ENCODE peak calls at places on chromosome 13, in four cellular contexts. L is psoas muscle, I is ovary, Y is breast epithelium. V is an unnamed sample.

GRCh38 chr13:43377149-43377548 is 353.8 kb downstream of the DNAJC15 start:
- DNase-seq in L (peak; percentile 30), I (no peak), Y (no peak), V (no peak)

GRCh38 chr13:107585466-107585865 is 629.9 kb downstream of the LIG4 start:
- DNase-seq in L (no peak), I (no peak), Y (no peak), V (no peak)

GRCh38 chr13:52846567-52847321 is 1.7 kb downstream of the PCDH8 start:
- DNase-seq in L (peak; percentile 50), I (peak; percentile 25), Y (no peak), V (peak; percentile 19)

GRCh38 chr13:91017031-91017668 is 330.3 kb upstream of the MIR17HG start:
- DNase-seq in L (peak; percentile 13), I (no peak), Y (no peak), V (peak; percentile 12)

GRCh38 chr13:78194904-78195639 is 276.4 kb upstream of the EDNRB start:
- DNase-seq in L (no peak), I (no peak), Y (no peak), V (no peak)

GRCh38 chr13:42696191-42696590 is 85.2 kb upstream of the FAM216B start:
- DNase-seq in L (no peak), I (no peak), Y (no peak), V (no peak)

GRCh38 chr13:114120486-114121430 is 11.7 kb downstream of the RASA3 start:
- DNase-seq in L (no peak), I (no peak), Y (no peak), V (no peak)

GRCh38 chr13:26168276-26168814 is 53.8 kb downstream of the RNF6 start:
- DNase-seq in L (no peak), I (no peak), Y (no peak), V (no peak)

GRCh38 chr13:86907116-86907515 is 764.1 kb upstream of the SLITRK5 start:
- DNase-seq in L (no peak), I (no peak), Y (no peak), V (no peak)

GRCh38 chr13:78190296-78190695 is 271.7 kb upstream of the EDNRB start:
- DNase-seq in L (no peak), I (no peak), Y (no peak), V (no peak)

GRCh38 chr13:44591316-44591715 is 15.2 kb upstream of the TSC22D1 start:
- DNase-seq in L (no peak), I (no peak), Y (no peak), V (no peak)

GRCh38 chr13:47945738-47946137 is 55.3 kb downstream of the SUCLA2 start:
- DNase-seq in L (no peak), I (no peak), Y (no peak), V (no peak)

GRCh38 chr13:75359266-75359665 is 122.7 kb downstream of the TBC1D4 start:
- DNase-seq in L (no peak), I (no peak), Y (no peak), V (no peak)

GRCh38 chr13:44373601-44374347 is at the start of gene SERP2:
- DNase-seq in L (peak; percentile 33), I (peak; percentile 72), Y (no peak), V (peak; percentile 16)

GRCh38 chr13:98490195-98490771 is 86.6 kb downstream of the STK24 start:
- DNase-seq in L (no peak), I (no peak), Y (no peak), V (no peak)

GRCh38 chr13:67515895-67516294 is 285.8 kb upstream of the PCDH9 start:
- DNase-seq in L (no peak), I (no peak), Y (no peak), V (no peak)

GRCh38 chr13:25478186-25478585 is 106.4 kb downstream of the ATP8A2 start:
- DNase-seq in L (no peak), I (no peak), Y (no peak), V (no peak)

GRCh38 chr13:46101488-46102289 is 3.1 kb downstream of the CPB2 start:
- DNase-seq in L (no peak), I (no peak), Y (no peak), V (no peak)

GRCh38 chr13:99655351-99656091 is 154.2 kb downstream of the TM9SF2 start:
- DNase-seq in L (no peak), I (no peak), Y (no peak), V (no peak)
- H3K27ac ChIP-seq in L (no peak overlapping the region), I (no peak overlapping the region), Y (no peak overlapping the region), V (no peak overlapping the region)

GRCh38 chr13:110551284-110551683 is 10.2 kb downstream of the RAB20 start:
- DNase-seq in L (no peak), I (no peak), Y (no peak), V (no peak)

GRCh38 chr13:110554227-110554836 is 7.2 kb downstream of the RAB20 start:
- DNase-seq in L (no peak), I (no peak), Y (no peak), V (no peak)

GRCh38 chr13:110554946-110555345 is 6.6 kb downstream of the RAB20 start:
- DNase-seq in L (no peak), I (no peak), Y (no peak), V (no peak)

GRCh38 chr13:110552767-110553166 is 8.8 kb downstream of the RAB20 start:
- DNase-seq in L (no peak), I (no peak), Y (no peak), V (no peak)

GRCh38 chr13:110553417-110553816 is 8.1 kb downstream of the RAB20 start:
- DNase-seq in L (no peak), I (no peak), Y (no peak), V (no peak)
- H3K27ac ChIP-seq in L (no peak overlapping the region), I (no peak overlapping the region), Y (no peak overlapping the region), V (no peak overlapping the region)

DNA sequence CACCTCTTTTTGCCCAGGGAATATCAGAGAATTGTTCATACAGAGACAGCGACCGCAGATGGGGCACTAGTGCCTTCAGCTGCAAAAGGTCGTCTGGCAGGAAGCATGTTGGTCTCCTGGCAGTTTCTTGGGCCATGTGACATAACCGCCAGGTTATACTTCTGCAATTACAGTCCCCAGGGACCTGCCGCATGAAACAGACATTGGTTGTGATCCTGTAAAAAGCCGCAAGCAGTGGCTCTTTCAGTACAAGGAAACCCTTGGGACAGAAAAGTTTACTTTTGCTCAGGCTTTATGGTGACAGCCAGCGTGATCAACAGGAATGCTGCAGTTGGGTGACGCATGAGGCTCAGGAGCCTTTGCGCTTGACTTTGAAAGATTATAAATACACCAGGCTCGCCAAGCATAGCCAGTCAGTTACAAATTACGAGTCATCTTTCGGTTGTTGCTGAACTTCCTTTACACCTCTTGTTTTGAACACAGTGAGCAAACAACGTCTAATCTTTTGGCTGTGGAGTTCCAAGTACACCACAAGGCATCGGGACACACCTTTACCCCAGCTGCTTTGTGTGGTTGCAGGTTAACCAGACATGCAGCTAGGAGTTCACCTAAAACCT is 50.5 kb upstream of the UBE2L5 start:
- DNase-seq in L (no peak), I (no peak), Y (no peak), V (no peak)
- H3K27ac ChIP-seq in L (no peak overlapping the region), I (no peak overlapping the region), Y (no peak overlapping the region), V (no peak overlapping the region)

GRCh38 chr13:84413016-84413415 is 530.7 kb upstream of the SLITRK1 start:
- DNase-seq in L (no peak), I (no peak), Y (no peak), V (no peak)

GRCh38 chr13:84417426-84417825 is 535.2 kb upstream of the SLITRK1 start:
- DNase-seq in L (no peak), I (no peak), Y (no peak), V (no peak)

DNA sequence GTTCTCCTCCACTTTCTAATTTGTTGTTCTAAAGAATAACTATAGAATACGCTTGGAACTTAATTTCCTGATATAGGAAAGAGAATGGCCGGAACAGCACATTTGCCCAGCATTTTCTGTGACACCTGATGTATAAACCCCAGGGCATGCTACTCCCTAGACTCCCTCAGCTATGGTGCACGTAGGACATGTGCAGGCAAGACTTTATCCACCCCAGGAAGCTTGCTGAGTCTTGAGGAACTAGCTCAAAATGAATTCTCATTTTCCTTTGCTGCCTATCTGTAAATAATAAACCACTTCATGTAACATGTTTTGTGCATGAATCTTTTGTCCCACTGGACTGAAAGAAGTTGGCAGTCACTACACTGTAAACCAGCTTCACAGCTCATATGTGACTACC is 535.8 kb upstream of the SLITRK1 start:
- DNase-seq in L (no peak), I (no peak), Y (no peak), V (no peak)
- H3K27ac ChIP-seq in L (no peak overlapping the region), I (no peak overlapping the region), Y (no peak overlapping the region), V (no peak overlapping the region)

GRCh38 chr13:31846984-31847752 is 107.8 kb downstream of the RXFP2 start:
- DNase-seq in L (peak; percentile 21), I (peak; percentile 12), Y (no peak), V (no peak)

GRCh38 chr13:31850041-31850440 is 110.7 kb downstream of the RXFP2 start:
- DNase-seq in L (no peak), I (no peak), Y (no peak), V (no peak)

GRCh38 chr13:31848621-31849020 is 109.3 kb downstream of the RXFP2 start:
- DNase-seq in L (no peak), I (no peak), Y (no peak), V (no peak)

GRCh38 chr13:31851201-31851600 is 111.9 kb downstream of the RXFP2 start:
- DNase-seq in L (no peak), I (no peak), Y (no peak), V (no peak)

GRCh38 chr13:31846182-31846938 is 107.0 kb downstream of the RXFP2 start:
- DNase-seq in L (peak; percentile 93), I (peak; percentile 84), Y (peak; percentile 55), V (no peak)
- H3K27ac ChIP-seq in L (peak overlapping the region; percentile 69), I (no peak overlapping the region), Y (peak overlapping the region; percentile 74), V (no peak overlapping the region)

DNA sequence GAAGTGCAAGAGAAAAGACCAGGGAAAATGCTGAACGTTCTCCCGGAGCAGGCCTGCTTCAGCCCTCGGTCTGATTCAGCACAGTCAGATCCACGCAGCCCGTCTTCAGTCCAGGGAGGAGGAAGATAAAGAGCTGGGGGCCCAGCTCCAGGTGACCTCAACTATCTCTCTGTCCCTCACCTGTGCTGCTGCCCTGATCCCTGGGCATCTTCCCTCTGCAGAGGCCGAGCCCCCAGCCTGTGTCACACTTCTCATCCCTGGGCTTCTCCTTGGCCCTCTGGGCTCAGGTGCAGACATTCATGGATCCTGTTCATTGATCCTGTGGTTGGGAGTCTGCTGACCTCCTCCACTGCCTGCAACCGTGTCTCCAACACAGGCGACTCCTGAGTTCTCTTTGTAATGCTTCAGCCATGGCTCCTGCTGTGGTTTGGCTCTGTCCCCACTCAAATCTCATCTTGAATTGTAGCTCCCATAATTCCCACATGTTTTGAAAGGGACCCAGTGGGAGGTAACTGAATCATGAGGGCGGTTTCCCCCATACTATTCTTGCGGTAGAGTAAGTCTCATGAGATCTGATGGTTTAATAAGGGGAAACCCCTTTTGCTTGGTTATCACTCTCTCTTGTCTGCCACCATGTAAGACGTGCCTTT is 27.9 kb downstream of the COL4A2 start:
- DNase-seq in L (no peak), I (no peak), Y (no peak), V (no peak)
- H3K27ac ChIP-seq in L (no peak overlapping the region), I (no peak overlapping the region), Y (no peak overlapping the region), V (no peak overlapping the region)